ENCODE peak calls at places on chromosome 19, in four cellular contexts. B, Y, M and C are unnamed samples.

GRCh38 chr19:35022460-35022859 is 7.8 kb upstream of the SCN1B start:
- DNase-seq in B (no peak), Y (no peak), M (no peak), C (no peak)

GRCh38 chr19:3178377-3178972 is at the start of gene S1PR4:
- DNase-seq in B (peak; percentile 83), Y (peak; percentile 33), M (no peak), C (peak; percentile 86)

GRCh38 chr19:46442808-46443450 is 14.2 kb upstream of the PNMA8C start:
- DNase-seq in B (no peak), Y (no peak), M (no peak), C (no peak)

GRCh38 chr19:45376045-45376724 is 5.8 kb upstream of the ERCC2 start:
- DNase-seq in B (no peak), Y (no peak), M (peak; percentile 10), C (no peak)

GRCh38 chr19:4361152-4362037 is 18.0 kb downstream of the MPND start:
- DNase-seq in B (no peak), Y (no peak), M (no peak), C (no peak)

GRCh38 chr19:1261863-1262686 is 7.1 kb upstream of the CIRBP start:
- DNase-seq in B (no peak), Y (peak; percentile 94), M (no peak), C (no peak)

GRCh38 chr19:47663435-47663910 is 49.7 kb upstream of the EHD2 start:
- DNase-seq in B (no peak), Y (no peak), M (no peak), C (no peak)

GRCh38 chr19:46350758-46351159 is 3.9 kb downstream of the PPP5C start:
- DNase-seq in B (no peak), Y (no peak), M (no peak), C (no peak)

GRCh38 chr19:708154-709141 is at the start of gene PALM:
- DNase-seq in B (no peak), Y (no peak), M (peak; percentile 90), C (no peak)

GRCh38 chr19:17339088-17339741 is 1.9 kb downstream of the GTPBP3 start:
- DNase-seq in B (no peak), Y (no peak), M (peak; percentile 63), C (no peak)

GRCh38 chr19:16588089-16588823 is 16.0 kb upstream of the SLC35E1 start:
- DNase-seq in B (peak; percentile 64), Y (peak; percentile 79), M (peak; percentile 68), C (peak; percentile 70)

GRCh38 chr19:47479701-47480503 is 4.1 kb downstream of the KPTN start:
- DNase-seq in B (no peak), Y (no peak), M (no peak), C (no peak)

GRCh38 chr19:13621413-13621812 is 115.1 kb upstream of the CACNA1A start:
- DNase-seq in B (no peak), Y (no peak), M (no peak), C (no peak)

GRCh38 chr19:52992109-52993004 is 21.4 kb upstream of the ERVV-1 start:
- DNase-seq in B (no peak), Y (peak; percentile 37), M (peak; percentile 42), C (no peak)

GRCh38 chr19:4061178-4061682 is 5.5 kb downstream of the ZBTB7A start:
- DNase-seq in B (no peak), Y (peak; percentile 95), M (no peak), C (no peak)

GRCh38 chr19:17107546-17108452 is 32.2 kb downstream of the MYO9B start:
- DNase-seq in B (no peak), Y (peak; percentile 77), M (peak; percentile 57), C (no peak)

GRCh38 chr19:45526143-45526542 is 18.9 kb downstream of the VASP start:
- DNase-seq in B (no peak), Y (peak; percentile 68), M (peak; percentile 91), C (no peak)

GRCh38 chr19:3196933-3197205 is 11.1 kb downstream of the NCLN start:
- DNase-seq in B (no peak), Y (no peak), M (no peak), C (no peak)

GRCh38 chr19:8577247-8577646 is at the start of gene MYO1F:
- DNase-seq in B (no peak), Y (peak; percentile 66), M (no peak), C (no peak)

GRCh38 chr19:43622070-43622469 is 2.6 kb upstream of the ZNF428 start:
- DNase-seq in B (no peak), Y (no peak), M (no peak), C (no peak)

GRCh38 chr19:13670846-13671245 is 93.5 kb upstream of the MRI1 start:
- DNase-seq in B (no peak), Y (no peak), M (no peak), C (no peak)

GRCh38 chr19:44903602-44904425 is 1.8 kb upstream of the APOE start:
- DNase-seq in B (peak; percentile 77), Y (peak; percentile 76), M (peak; percentile 88), C (peak; percentile 80)

GRCh38 chr19:58056261-58056660 is 2.8 kb upstream of the ZNF135 start:
- DNase-seq in B (no peak), Y (no peak), M (no peak), C (no peak)

GRCh38 chr19:44748426-44749254 is at the start of gene BCL3:
- DNase-seq in B (peak; percentile 68), Y (peak; percentile 90), M (peak; percentile 76), C (peak; percentile 67)

GRCh38 chr19:58538257-58539168 is 5.4 kb upstream of the TRIM28 start:
- DNase-seq in B (no peak), Y (no peak), M (no peak), C (no peak)

GRCh38 chr19:46998445-46999142 is 21.0 kb upstream of the NPAS1 start:
- DNase-seq in B (no peak), Y (no peak), M (no peak), C (no peak)

DNA sequence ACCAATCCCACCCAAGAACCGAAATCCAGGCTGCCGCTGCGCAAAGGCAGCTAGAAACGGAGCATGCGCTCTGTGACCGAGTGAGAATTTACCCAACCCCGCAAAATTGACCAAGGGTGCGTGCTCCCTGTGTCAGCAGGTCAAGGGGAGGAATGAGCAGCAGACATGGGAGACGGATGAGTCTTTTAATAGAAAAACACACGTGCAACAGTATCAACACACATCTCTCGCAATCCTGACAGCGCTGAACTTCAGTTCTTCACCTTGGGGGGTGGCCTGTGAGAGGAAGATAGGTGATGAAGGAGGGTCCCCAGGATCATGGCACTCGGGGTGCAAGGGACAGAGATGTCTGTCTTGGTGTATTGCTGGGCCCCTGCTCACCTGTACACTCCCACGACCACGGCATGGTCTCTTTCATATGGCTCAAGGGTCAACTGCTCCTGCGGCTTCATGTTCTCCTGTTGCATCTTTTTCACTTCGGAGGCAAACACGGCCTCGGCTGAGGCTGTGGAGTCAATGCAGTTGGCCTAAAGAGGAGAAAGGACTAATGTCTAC is 402 bp upstream of the DYRK1B start:
- DNase-seq in B (no peak), Y (no peak), M (no peak), C (no peak)
- TF ChIP-seq POLR2AphosphoS5 in B (no peak), Y (no peak), M (no peak), C (no peak)

GRCh38 chr19:38683393-38684077 is 36.1 kb downstream of the ACTN4 start:
- DNase-seq in B (no peak), Y (peak; percentile 89), M (no peak), C (no peak)
- TF ChIP-seq POLR2AphosphoS5 in B (no peak), Y (peak; percentile 11), M (peak; percentile 42), C (no peak)

GRCh38 chr19:10389863-10390262 is 9.5 kb upstream of the TYK2 start:
- DNase-seq in B (no peak), Y (no peak), M (no peak), C (no peak)
- TF ChIP-seq POLR2AphosphoS5 in B (peak; percentile 36), Y (no peak), M (no peak), C (peak; percentile 29)

GRCh38 chr19:48872884-48873475 is 759 bp downstream of the PPP1R15A start:
- DNase-seq in B (peak; percentile 47), Y (peak; percentile 90), M (peak; percentile 78), C (no peak)
- TF ChIP-seq POLR2AphosphoS5 in B (no peak), Y (peak; percentile 71), M (peak; percentile 55), C (no peak)

GRCh38 chr19:19860756-19861390 is 4.8 kb upstream of the ZNF253 start:
- DNase-seq in B (no peak), Y (no peak), M (peak; percentile 58), C (no peak)

GRCh38 chr19:19858751-19859150 is 6.9 kb upstream of the ZNF253 start:
- DNase-seq in B (no peak), Y (no peak), M (no peak), C (no peak)
- TF ChIP-seq POLR2AphosphoS5 in B (no peak), Y (no peak), M (no peak), C (no peak)

GRCh38 chr19:31905980-31906948 is 439.1 kb upstream of the ZNF507 start:
- DNase-seq in B (no peak), Y (peak; percentile 9), M (no peak), C (no peak)
- TF ChIP-seq POLR2AphosphoS5 in B (no peak), Y (no peak), M (no peak), C (no peak)

GRCh38 chr19:42402376-42403116 is 12.4 kb upstream of the CNFN start:
- DNase-seq in B (no peak), Y (no peak), M (peak; percentile 56), C (no peak)

GRCh38 chr19:42400404-42400803 is 10.3 kb upstream of the CNFN start:
- DNase-seq in B (no peak), Y (no peak), M (no peak), C (no peak)

GRCh38 chr19:42403586-42403985 is 13.5 kb upstream of the CNFN start:
- DNase-seq in B (no peak), Y (no peak), M (no peak), C (no peak)

GRCh38 chr19:42397315-42398166 is 7.4 kb upstream of the CNFN start:
- DNase-seq in B (no peak), Y (no peak), M (no peak), C (no peak)

DNA sequence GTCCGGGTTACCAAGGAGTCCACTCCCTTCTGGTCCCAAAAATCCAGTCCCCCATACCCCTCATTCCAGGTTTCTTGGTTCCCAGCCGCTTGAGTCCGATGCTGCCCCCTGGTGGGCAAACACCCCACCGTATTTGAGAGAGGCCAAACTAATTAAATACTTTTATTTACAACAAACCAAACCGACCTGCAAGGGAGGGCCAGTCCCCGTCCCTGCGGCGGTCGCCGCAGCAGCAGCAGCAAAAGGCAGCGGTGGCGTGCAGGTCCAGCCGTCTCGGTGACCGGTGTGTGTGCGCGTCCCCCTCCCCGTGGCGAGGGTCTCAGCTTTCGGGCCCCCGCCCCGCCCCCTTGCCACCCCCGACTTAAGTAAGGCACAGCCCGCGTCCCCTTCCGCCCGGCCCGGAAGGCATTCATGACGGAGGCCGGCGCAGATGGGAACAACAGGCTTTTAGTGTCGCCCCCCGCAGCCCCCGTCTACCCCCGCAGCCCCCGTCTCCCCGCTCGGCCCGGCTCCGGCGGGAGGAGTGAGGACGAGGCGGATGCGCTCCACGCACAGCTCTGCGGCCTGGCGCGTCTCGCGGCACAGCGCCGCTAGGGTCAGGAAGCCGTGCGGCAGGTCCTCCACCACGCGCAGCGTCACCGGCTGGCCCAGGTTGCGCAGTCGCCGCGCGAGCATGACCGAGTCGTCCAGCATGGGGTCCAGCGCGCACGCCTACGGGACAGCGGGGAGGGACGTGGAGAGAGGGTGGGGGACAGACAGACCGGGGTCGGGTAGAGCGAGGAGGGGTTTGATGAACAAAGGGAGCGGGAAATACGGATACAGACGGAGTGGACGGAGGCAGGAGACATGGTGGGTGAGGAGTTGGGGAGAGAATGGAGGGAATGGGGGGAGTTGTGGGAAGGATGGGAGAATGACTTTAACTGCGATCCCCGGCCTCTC is 11.5 kb upstream of the CNFN start:
- DNase-seq in B (peak; percentile 71), Y (peak; percentile 83), M (peak; percentile 90), C (peak; percentile 67)
- TF ChIP-seq POLR2AphosphoS5 in B (no peak), Y (no peak), M (peak; percentile 41), C (no peak)

GRCh38 chr19:50414850-50415660 is 3.7 kb upstream of the SPIB start:
- DNase-seq in B (peak; percentile 94), Y (peak; percentile 83), M (peak; percentile 92), C (peak; percentile 93)
- TF ChIP-seq POLR2AphosphoS5 in B (peak; percentile 12), Y (no peak), M (no peak), C (no peak)